ENCODE peak calls at places on chromosomes 6 and 20, in ten cellular contexts. E, V, R, K, J, U, M, A, Z and G are unnamed samples.

GRCh38 chr20:4063631-4064030 is 48.3 kb upstream of the RNF24 start:
- DNase-seq in M (peak; percentile 55), K (no peak), Z (no peak), E (peak; percentile 48), U (no peak), J (peak; percentile 55), A (no peak), V (no peak), R (no peak), G (peak; percentile 79)

GRCh38 chr20:63831696-63832686 is 927 bp upstream of the ZBTB46 start:
- DNase-seq in J (peak; percentile 59), K (peak; percentile 76), E (peak; percentile 75), Z (peak; percentile 59), M (no peak), R (peak; percentile 22), A (peak; percentile 75), U (peak; percentile 89), V (no peak), G (peak; percentile 68)

GRCh38 chr6:18269253-18269652 is 4.9 kb upstream of the DEK start:
- DNase-seq in U (no peak), K (no peak), J (peak; percentile 4), M (no peak), V (no peak), R (peak; percentile 21), E (no peak), A (no peak), Z (no peak), G (peak; percentile 34)

GRCh38 chr6:36418558-36418957 is 24.1 kb downstream of the PXT1 start:
- DNase-seq in A (no peak), V (no peak), J (no peak), M (no peak), R (peak; percentile 44), U (no peak), E (no peak), K (no peak), Z (no peak), G (no peak)

GRCh38 chr6:146598785-146599405 is at the start of gene ADGB:
- DNase-seq in K (peak; percentile 86), J (peak; percentile 75), U (peak; percentile 95), A (peak; percentile 27), R (peak; percentile 44), E (peak; percentile 83), M (peak; percentile 53), V (peak; percentile 70), Z (peak; percentile 30), G (peak; percentile 69)

GRCh38 chr6:16494781-16495180 is 256.4 kb downstream of the GMPR start:
- DNase-seq in M (no peak), J (no peak), V (no peak), Z (no peak), A (no peak), U (no peak), K (no peak), E (peak; percentile 17), R (peak; percentile 52), G (peak; percentile 19)

GRCh38 chr20:46642944-46643343 is 8.3 kb downstream of the SLC13A3 start:
- DNase-seq in J (no peak), U (no peak), K (no peak), V (no peak), E (no peak), R (no peak), A (no peak), M (no peak), Z (no peak), G (no peak)

GRCh38 chr6:39839445-39839844 is 47.3 kb downstream of the DAAM2 start:
- DNase-seq in Z (no peak), V (no peak), A (no peak), E (no peak), K (no peak), R (no peak), U (no peak), M (no peak), J (no peak), G (no peak)

GRCh38 chr6:85402071-85402470 is 47.8 kb upstream of the NT5E start:
- DNase-seq in K (no peak), M (no peak), A (no peak), R (no peak), V (no peak), J (no peak), E (no peak), Z (no peak), U (no peak), G (no peak)

GRCh38 chr6:71336901-71337300 is 48.3 kb downstream of the OGFRL1 start:
- DNase-seq in J (no peak), Z (no peak), U (no peak), K (no peak), A (no peak), R (no peak), M (no peak), V (no peak), E (no peak), G (no peak)

GRCh38 chr20:13212750-13213149 is 8.3 kb upstream of the ISM1 start:
- DNase-seq in J (no peak), V (no peak), M (no peak), Z (no peak), U (no peak), A (no peak), K (no peak), R (peak; percentile 17), E (no peak), G (no peak)

GRCh38 chr20:18191336-18191735 is 53.7 kb downstream of the KAT14 start:
- DNase-seq in V (no peak), R (no peak), K (no peak), E (no peak), J (no peak), A (no peak), M (no peak), Z (no peak), U (no peak), G (no peak)

GRCh38 chr6:36977470-36977941 is 8.5 kb downstream of the MTCH1 start:
- DNase-seq in A (no peak), V (no peak), R (no peak), U (no peak), M (no peak), J (no peak), E (peak; percentile 71), Z (no peak), K (peak; percentile 62), G (peak; percentile 28)

GRCh38 chr6:143179096-143179495 is 118.4 kb downstream of the AIG1 start:
- DNase-seq in V (no peak), K (no peak), Z (no peak), A (no peak), E (no peak), R (no peak), J (no peak), M (no peak), U (no peak), G (no peak)

GRCh38 chr6:143177706-143178105 is 117.0 kb downstream of the AIG1 start:
- DNase-seq in A (no peak), K (no peak), U (peak; percentile 39), J (no peak), Z (no peak), R (no peak), V (no peak), M (no peak), E (no peak), G (no peak)

GRCh38 chr6:143174951-143175350 is 114.3 kb downstream of the AIG1 start:
- DNase-seq in K (no peak), Z (no peak), V (no peak), A (no peak), U (no peak), R (no peak), M (no peak), E (no peak), J (no peak), G (no peak)

GRCh38 chr6:143174516-143174915 is 113.8 kb downstream of the AIG1 start:
- DNase-seq in E (no peak), Z (no peak), A (no peak), M (no peak), J (no peak), V (no peak), R (no peak), U (no peak), K (no peak), G (no peak)

GRCh38 chr6:143176090-143177021 is 115.7 kb downstream of the AIG1 start:
- DNase-seq in R (peak; percentile 29), U (peak; percentile 24), K (no peak), Z (no peak), A (no peak), V (no peak), M (peak; percentile 89), J (peak; percentile 91), E (peak; percentile 45), G (peak; percentile 97)
- TF ChIP-seq CTCF in R (no peak), U (no peak), K (no peak), Z (no peak), A (no peak), V (no peak), M (no peak), J (peak; percentile 3), E (peak; percentile 63), G (peak; percentile 28)

GRCh38 chr20:22546344-22546743 is 38.0 kb downstream of the FOXA2 start:
- DNase-seq in E (no peak), M (no peak), J (no peak), Z (no peak), R (no peak), U (no peak), A (no peak), K (no peak), V (no peak), G (no peak)

GRCh38 chr20:22548040-22548439 is 36.3 kb downstream of the FOXA2 start:
- DNase-seq in Z (no peak), J (no peak), U (no peak), V (no peak), E (no peak), K (no peak), A (no peak), M (no peak), R (no peak), G (no peak)

GRCh38 chr20:22542427-22542826 is 41.9 kb downstream of the FOXA2 start:
- DNase-seq in U (no peak), R (no peak), M (no peak), A (no peak), K (no peak), V (no peak), J (no peak), E (no peak), Z (no peak), G (no peak)

GRCh38 chr20:22545045-22545444 is 39.3 kb downstream of the FOXA2 start:
- DNase-seq in K (no peak), A (no peak), M (no peak), U (no peak), E (no peak), Z (no peak), R (no peak), V (no peak), J (no peak), G (no peak)

GRCh38 chr20:22544462-22544861 is 39.9 kb downstream of the FOXA2 start:
- DNase-seq in M (no peak), A (no peak), R (no peak), V (no peak), J (no peak), U (no peak), Z (no peak), K (no peak), E (no peak), G (no peak)
- TF ChIP-seq CTCF in M (no peak), A (no peak), R (no peak), V (no peak), J (no peak), U (no peak), Z (no peak), K (no peak), E (no peak), G (no peak)

GRCh38 chr6:11634948-11635347 is 97.4 kb downstream of the TMEM170B start:
- DNase-seq in V (no peak), Z (no peak), R (no peak), U (no peak), M (no peak), K (no peak), J (no peak), A (no peak), E (no peak), G (no peak)
- TF ChIP-seq CTCF in V (no peak), Z (no peak), R (no peak), U (no peak), M (no peak), K (no peak), J (no peak), A (no peak), E (no peak), G (no peak)

GRCh38 chr6:101226677-101227135 is 166.8 kb upstream of the GRIK2 start:
- DNase-seq in V (peak; percentile 10), R (peak; percentile 54), M (peak; percentile 68), U (peak; percentile 50), A (no peak), K (no peak), J (peak; percentile 58), E (peak; percentile 91), Z (no peak), G (peak; percentile 63)
- TF ChIP-seq CTCF in V (peak; percentile 54), R (peak; percentile 19), M (peak; percentile 52), U (no peak), A (no peak), K (no peak), J (peak; percentile 56), E (peak; percentile 92), Z (peak; percentile 23), G (peak; percentile 64)